ENCODE peak calls at places on chromosomes 4 and X, in four cellular contexts. One of them, this sample, is unnamed.

GRCh38 chr4:48939785-48940184 is 33.2 kb upstream of the OCIAD2 start:
- DNase-seq in head of caudate nucleus: no peak
- DNase-seq in activated CD4-positive, alpha-beta T cell treated with anti-CD3 and anti-CD28 coated beads, Interleukin-2, amount 10 ng/mL, durations not matched to agents 7 days and 5 days: no peak
- DNase-seq in stimulated activated naive B cell treated with anti-CD40 and anti-IgM and Interleukin-4, amounts not matched to agents 10 μg/mL and 1 μg/mL and 100 μg/mL, for 72 hours: no peak
- DNase-seq in this sample: no peak

GRCh38 chrX:6149231-6149870 is 79.3 kb downstream of the NLGN4X start:
- DNase-seq in head of caudate nucleus: no peak
- DNase-seq in activated CD4-positive, alpha-beta T cell treated with anti-CD3 and anti-CD28 coated beads, Interleukin-2, amount 10 ng/mL, durations not matched to agents 7 days and 5 days: no peak
- DNase-seq in stimulated activated naive B cell treated with anti-CD40 and anti-IgM and Interleukin-4, amounts not matched to agents 10 μg/mL and 1 μg/mL and 100 μg/mL, for 72 hours: no peak
- DNase-seq in this sample: no peak

GRCh38 chr4:20378181-20378580 is 126.5 kb downstream of the SLIT2 start:
- DNase-seq in head of caudate nucleus: no peak
- DNase-seq in activated CD4-positive, alpha-beta T cell treated with anti-CD3 and anti-CD28 coated beads, Interleukin-2, amount 10 ng/mL, durations not matched to agents 7 days and 5 days: no peak
- DNase-seq in stimulated activated naive B cell treated with anti-CD40 and anti-IgM and Interleukin-4, amounts not matched to agents 10 μg/mL and 1 μg/mL and 100 μg/mL, for 72 hours: no peak
- DNase-seq in this sample: no peak

GRCh38 chr4:118173956-118174355 is 139.7 kb downstream of the NDST3 start:
- DNase-seq in head of caudate nucleus: no peak
- DNase-seq in activated CD4-positive, alpha-beta T cell treated with anti-CD3 and anti-CD28 coated beads, Interleukin-2, amount 10 ng/mL, durations not matched to agents 7 days and 5 days: no peak
- DNase-seq in stimulated activated naive B cell treated with anti-CD40 and anti-IgM and Interleukin-4, amounts not matched to agents 10 μg/mL and 1 μg/mL and 100 μg/mL, for 72 hours: no peak
- DNase-seq in this sample: no peak

GRCh38 chrX:68995780-68996551 is 167.1 kb downstream of the EFNB1 start:
- DNase-seq in head of caudate nucleus: no peak
- DNase-seq in activated CD4-positive, alpha-beta T cell treated with anti-CD3 and anti-CD28 coated beads, Interleukin-2, amount 10 ng/mL, durations not matched to agents 7 days and 5 days: no peak
- DNase-seq in stimulated activated naive B cell treated with anti-CD40 and anti-IgM and Interleukin-4, amounts not matched to agents 10 μg/mL and 1 μg/mL and 100 μg/mL, for 72 hours: no peak
- DNase-seq in this sample: no peak

GRCh38 chr4:76458829-76459228 is 23.8 kb downstream of the SHROOM3 start:
- DNase-seq in head of caudate nucleus: no peak
- DNase-seq in activated CD4-positive, alpha-beta T cell treated with anti-CD3 and anti-CD28 coated beads, Interleukin-2, amount 10 ng/mL, durations not matched to agents 7 days and 5 days: no peak
- DNase-seq in stimulated activated naive B cell treated with anti-CD40 and anti-IgM and Interleukin-4, amounts not matched to agents 10 μg/mL and 1 μg/mL and 100 μg/mL, for 72 hours: no peak
- DNase-seq in this sample: no peak

GRCh38 chr4:77697860-77698599 is 92.4 kb downstream of the CXCL13 start:
- DNase-seq in head of caudate nucleus: no peak
- DNase-seq in activated CD4-positive, alpha-beta T cell treated with anti-CD3 and anti-CD28 coated beads, Interleukin-2, amount 10 ng/mL, durations not matched to agents 7 days and 5 days: no peak
- DNase-seq in stimulated activated naive B cell treated with anti-CD40 and anti-IgM and Interleukin-4, amounts not matched to agents 10 μg/mL and 1 μg/mL and 100 μg/mL, for 72 hours: no peak
- DNase-seq in this sample: no peak

GRCh38 chrX:48864210-48864609 is 28.8 kb upstream of the PCSK1N start:
- DNase-seq in head of caudate nucleus: no peak
- DNase-seq in activated CD4-positive, alpha-beta T cell treated with anti-CD3 and anti-CD28 coated beads, Interleukin-2, amount 10 ng/mL, durations not matched to agents 7 days and 5 days: no peak
- DNase-seq in stimulated activated naive B cell treated with anti-CD40 and anti-IgM and Interleukin-4, amounts not matched to agents 10 μg/mL and 1 μg/mL and 100 μg/mL, for 72 hours: no peak
- DNase-seq in this sample: no peak

GRCh38 chr4:158208931-158209640 is 1.2 kb upstream of the TMEM144 start:
- DNase-seq in head of caudate nucleus: no peak
- DNase-seq in activated CD4-positive, alpha-beta T cell treated with anti-CD3 and anti-CD28 coated beads, Interleukin-2, amount 10 ng/mL, durations not matched to agents 7 days and 5 days: no peak
- DNase-seq in stimulated activated naive B cell treated with anti-CD40 and anti-IgM and Interleukin-4, amounts not matched to agents 10 μg/mL and 1 μg/mL and 100 μg/mL, for 72 hours: no peak
- DNase-seq in this sample: peak

GRCh38 chrX:54178100-54178940 is 4.7 kb downstream of the FAM120C start:
- DNase-seq in head of caudate nucleus: no peak
- DNase-seq in activated CD4-positive, alpha-beta T cell treated with anti-CD3 and anti-CD28 coated beads, Interleukin-2, amount 10 ng/mL, durations not matched to agents 7 days and 5 days: no peak
- DNase-seq in stimulated activated naive B cell treated with anti-CD40 and anti-IgM and Interleukin-4, amounts not matched to agents 10 μg/mL and 1 μg/mL and 100 μg/mL, for 72 hours: no peak
- DNase-seq in this sample: no peak

This sample was measured in GM13977.